ENCODE peak calls at places on chromosomes 7 and 10, in four cellular contexts. R, H, O and N are unnamed samples.

GRCh38 chr10:80161321-80162084 is 29.0 kb downstream of the PLAC9 start:
- DNase-seq in R (no peak), H (peak), O (peak), N (no peak)

GRCh38 chr7:13991791-13992620 is 2.5 kb upstream of the ETV1 start:
- DNase-seq in O (peak), H (no peak), R (no peak), N (no peak)

GRCh38 chr10:71797533-71798307 is 24.4 kb upstream of the VSIR start:
- DNase-seq in R (no peak), H (no peak), O (no peak), N (no peak)

GRCh38 chr10:15068802-15069201 is 19.8 kb downstream of the ACBD7 start:
- DNase-seq in R (peak), H (peak), O (peak), N (no peak)

GRCh38 chr10:132847416-132847777 is 61.5 kb upstream of the NKX6-2 start:
- DNase-seq in H (no peak), O (no peak), R (no peak), N (no peak)

GRCh38 chr10:1377756-1378397 is 321.7 kb downstream of the WDR37 start:
- DNase-seq in R (no peak), H (no peak), O (no peak), N (peak)

GRCh38 chr7:14937580-14937979 is 35.0 kb upstream of the DGKB start:
- DNase-seq in H (no peak), O (no peak), R (no peak), N (no peak)

GRCh38 chr7:28037220-28038010 is 143.2 kb downstream of the JAZF1 start:
- DNase-seq in R (peak), O (peak), H (peak), N (no peak)

GRCh38 chr10:46255696-46256355 is 31.0 kb upstream of the ANTXRL start:
- DNase-seq in O (peak), H (peak), R (peak), N (peak)

GRCh38 chr10:11424456-11425287 is 186.8 kb downstream of the USP6NL start:
- DNase-seq in O (peak), H (peak), R (peak), N (peak)

GRCh38 chr7:18896343-18896975 is 221.0 kb downstream of the TWIST1 start:
- DNase-seq in O (peak), R (peak), H (no peak), N (no peak)

GRCh38 chr7:1236831-1237701 is 4.4 kb downstream of the UNCX start:
- DNase-seq in H (no peak), R (no peak), O (no peak), N (peak)

DNA sequence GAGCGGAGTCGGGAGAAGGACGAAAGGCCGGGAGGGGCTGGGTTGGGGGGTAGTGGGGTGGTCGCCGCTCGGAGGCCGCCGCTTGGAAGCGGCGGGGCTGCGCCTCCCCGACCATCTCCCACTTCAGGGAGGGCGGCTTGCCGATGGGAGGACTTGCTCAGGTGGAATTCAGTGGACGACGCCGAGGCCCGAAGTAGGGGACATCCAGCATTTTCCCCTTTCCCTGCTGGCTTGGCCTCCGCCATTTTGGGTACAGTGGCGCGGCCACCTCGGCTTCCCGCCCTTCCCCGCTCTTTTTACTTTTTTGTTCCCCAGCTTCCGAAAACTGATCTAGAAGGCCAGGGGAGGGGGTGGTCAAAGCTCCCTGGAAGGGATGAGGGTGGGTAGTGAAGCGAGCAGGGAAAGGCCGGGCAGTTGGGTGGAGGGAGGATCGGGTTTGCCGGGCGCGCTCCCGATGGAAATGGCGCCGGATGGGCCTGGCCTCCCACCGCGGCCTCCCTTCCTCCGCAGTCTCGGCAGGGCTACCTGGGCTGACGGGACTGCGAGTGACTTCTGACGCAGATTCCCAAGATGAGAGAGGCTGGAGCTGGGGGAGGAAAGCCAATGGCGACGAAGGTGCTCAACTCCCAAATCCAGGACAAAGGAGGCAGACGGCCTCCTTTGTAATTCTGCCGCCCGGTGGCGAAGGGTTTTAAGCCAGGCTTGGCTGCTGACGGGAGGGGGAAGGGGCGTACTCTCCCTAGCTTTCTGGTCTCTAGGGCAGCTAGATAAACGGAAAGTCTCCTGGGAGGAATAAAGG is at the start of gene PBLD:
- DNase-seq in R (peak), H (peak), O (peak), N (peak)
- TF ChIP-seq CTCF in R (peak), H (peak), O (peak), N (peak)

GRCh38 chr7:131071786-131072504 is 255.7 kb upstream of the MKLN1 start:
- DNase-seq in R (peak), H (no peak), O (peak), N (no peak)
- TF ChIP-seq CTCF in R (peak), H (no peak), O (peak), N (no peak)

DNA sequence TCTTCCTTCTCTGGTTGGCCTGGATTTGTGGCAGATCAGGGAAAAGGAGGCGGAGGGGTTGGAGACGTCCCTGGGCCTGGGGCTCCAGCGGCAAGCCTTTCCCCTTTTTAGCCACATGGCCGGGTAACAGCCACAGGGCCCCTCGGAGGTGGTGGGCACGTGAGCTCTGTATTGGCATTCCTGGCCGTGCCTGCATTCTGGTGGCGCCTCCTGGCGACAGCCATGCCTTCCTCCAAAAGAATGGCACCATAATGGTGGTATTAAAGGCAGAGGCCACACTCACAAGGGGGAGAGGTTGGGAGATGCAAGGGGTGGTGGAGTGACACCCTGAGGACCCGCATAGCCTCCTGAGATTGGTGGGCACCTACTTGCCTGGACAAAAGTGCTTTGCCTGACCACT is 3.0 kb upstream of the AQP1 start:
- DNase-seq in R (no peak), O (no peak), H (no peak), N (peak)
- TF ChIP-seq CTCF in R (peak), O (no peak), H (peak), N (peak)

GRCh38 chr10:21021843-21022594 is 124.9 kb upstream of the NEBL start:
- DNase-seq in O (peak), R (no peak), H (peak), N (no peak)
- TF ChIP-seq CTCF in O (peak), R (no peak), H (peak), N (no peak)

DNA sequence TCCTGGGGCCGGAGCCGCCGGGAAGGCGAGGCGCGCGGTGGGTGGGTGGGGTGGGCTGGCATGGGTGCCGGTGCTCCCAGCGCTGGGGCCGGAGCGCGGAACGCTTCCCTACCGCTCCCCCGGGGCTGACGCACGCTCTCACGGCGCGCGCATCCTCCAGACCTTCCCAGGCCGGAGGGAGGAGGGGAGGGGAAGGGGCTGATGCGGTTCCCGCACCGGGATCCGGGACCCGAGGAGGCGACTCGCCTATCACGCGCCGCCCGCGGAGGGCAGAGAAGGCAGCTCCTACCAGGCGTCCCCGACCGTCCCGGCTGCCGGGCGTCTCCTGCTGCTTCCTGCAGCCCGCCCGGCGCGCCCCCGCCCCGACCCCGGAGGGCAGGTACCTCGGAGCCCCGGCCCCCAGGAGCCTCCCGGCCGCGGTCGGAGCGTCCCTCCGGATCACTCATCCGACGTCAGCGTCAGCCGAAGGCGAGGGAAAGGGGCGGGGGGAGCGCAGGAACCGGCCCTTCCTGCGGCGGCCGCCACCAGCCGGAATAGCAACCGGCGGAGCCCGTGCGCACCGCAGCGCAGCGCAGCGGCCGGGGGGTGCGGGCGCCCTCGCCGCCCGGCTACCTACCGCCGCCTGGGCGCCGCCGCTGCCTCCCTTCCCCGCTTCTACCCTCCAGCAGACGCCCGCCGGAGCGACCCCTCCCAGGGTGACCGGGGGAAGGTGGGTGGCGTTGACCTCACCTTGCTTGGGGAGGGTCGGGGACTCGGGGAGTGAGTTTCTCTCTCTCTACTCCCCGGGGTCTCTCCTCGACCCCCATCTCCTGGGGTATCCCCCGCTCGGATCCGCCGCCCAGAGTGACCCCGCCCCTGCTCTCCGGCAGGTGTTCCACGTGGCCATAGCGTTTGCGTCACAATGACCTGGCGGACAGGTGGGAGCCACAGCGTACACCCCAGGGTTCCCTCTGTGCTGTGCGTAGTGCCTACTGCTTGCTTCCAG is at the start of gene ICA1:
- DNase-seq in O (peak), R (no peak), H (no peak), N (peak)
- TF ChIP-seq CTCF in O (no peak), R (no peak), H (no peak), N (no peak)

GRCh38 chr7:100397336-100398081 is 24.2 kb downstream of the PILRA start:
- DNase-seq in O (no peak), H (no peak), R (no peak), N (no peak)
- TF ChIP-seq CTCF in O (no peak), H (peak), R (no peak), N (no peak)

GRCh38 chr7:69403169-69403568 is 195.1 kb upstream of the AUTS2 start:
- DNase-seq in H (no peak), O (peak), R (no peak), N (peak)
- TF ChIP-seq CTCF in H (no peak), O (no peak), R (no peak), N (no peak)

GRCh38 chr7:82247814-82248433 is 195.7 kb downstream of the CACNA2D1 start:
- DNase-seq in R (peak), H (no peak), O (peak), N (no peak)
- TF ChIP-seq CTCF in R (peak), H (no peak), O (peak), N (peak)

DNA sequence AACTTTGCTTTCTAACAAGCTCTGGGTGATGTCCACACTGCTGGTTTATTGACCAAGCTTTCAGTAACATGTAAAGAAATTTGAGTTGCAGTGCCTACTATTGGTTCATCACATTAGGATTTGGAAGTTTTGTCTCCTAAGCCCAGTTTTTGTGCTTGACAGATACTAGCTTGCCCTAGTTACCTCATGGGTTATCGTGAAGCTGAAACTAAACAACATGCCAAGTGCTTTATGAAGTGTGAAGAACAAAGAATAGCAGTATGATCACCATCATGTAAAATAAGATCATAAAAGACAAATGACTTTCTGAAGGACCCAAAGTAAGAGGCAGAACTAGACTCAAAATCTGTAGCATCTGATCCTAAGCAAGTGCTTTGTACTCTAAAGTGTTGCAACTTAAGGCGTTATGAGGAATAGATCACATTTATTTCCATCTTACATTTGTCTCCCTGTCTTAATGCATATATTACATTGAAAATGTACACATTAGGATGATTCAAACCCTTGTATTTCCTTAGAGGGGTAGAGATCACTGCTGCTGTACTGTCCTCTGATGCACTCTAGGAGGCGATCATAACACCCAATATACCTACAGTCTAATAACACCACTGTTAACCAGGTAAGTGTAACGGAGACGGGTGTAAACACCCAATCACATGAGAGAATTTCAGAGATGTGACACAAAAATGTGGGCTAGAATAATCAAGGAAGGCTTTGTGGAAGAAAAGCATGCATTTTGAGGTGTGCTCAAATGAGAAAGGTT is 71.3 kb downstream of the NRCAM start:
- DNase-seq in R (no peak), H (no peak), O (no peak), N (no peak)
- TF ChIP-seq CTCF in R (no peak), H (peak), O (no peak), N (peak)

GRCh38 chr10:78381072-78381471 is 347.4 kb downstream of the RPS24 start:
- DNase-seq in R (no peak), O (no peak), H (no peak), N (peak)
- TF ChIP-seq CTCF in R (peak), O (peak), H (peak), N (peak)